ENCODE peak calls at places on chromosomes 13 and 19, in nine cellular contexts. T is NCI-H1092; A is retinal pigment epithelial cell; Y is endodermal cell; B is T-helper 17 cell; N is germinal center; R is central memory CD4-positive, alpha-beta T cell; K is GM04503; W is uterus. J is an unnamed sample.

GRCh38 chr13:113646921-113647340 is 11.1 kb downstream of the ATP4B start:
- DNase-seq in T (no peak), A (no peak), Y (no peak), B (no peak), N (no peak), R (no peak), K (no peak), W (peak), J (peak)

GRCh38 chr13:77595166-77595810 is 59.8 kb downstream of the SCEL start:
- DNase-seq in T (no peak), A (no peak), Y (no peak), B (no peak), N (no peak), R (no peak), K (no peak), W (no peak), J (no peak)

GRCh38 chr19:12985049-12985776 is 10.1 kb upstream of the NFIX start:
- DNase-seq in T (no peak), A (no peak), Y (no peak), B (no peak), N (no peak), R (no peak), K (no peak), W (no peak), J (peak)

GRCh38 chr13:27745301-27745700 is 47.0 kb upstream of the GSX1 start:
- DNase-seq in T (no peak), A (no peak), Y (no peak), B (no peak), N (no peak), R (no peak), K (no peak), W (no peak), J (no peak)

GRCh38 chr19:4052993-4053422 is 13.7 kb downstream of the ZBTB7A start:
- DNase-seq in T (no peak), A (no peak), Y (no peak), B (no peak), N (no peak), R (no peak), K (no peak), W (no peak), J (peak)

GRCh38 chr13:24168980-24169379 is 8.5 kb downstream of the SPATA13 start:
- DNase-seq in T (no peak), A (no peak), Y (peak), B (no peak), N (no peak), R (no peak), K (no peak), W (no peak), J (no peak)

GRCh38 chr19:30625947-30626346 is 253.8 kb downstream of the ZNF536 start:
- DNase-seq in T (no peak), A (no peak), Y (no peak), B (no peak), N (no peak), R (no peak), K (no peak), W (no peak), J (no peak)

GRCh38 chr19:18156841-18157464 is 4.0 kb downstream of the PIK3R2 start:
- DNase-seq in T (peak), A (peak), Y (no peak), B (no peak), N (no peak), R (no peak), K (peak), W (peak), J (no peak)

GRCh38 chr13:73224708-73225107 is 165.9 kb downstream of the KLF5 start:
- DNase-seq in T (no peak), A (no peak), Y (no peak), B (no peak), N (no peak), R (peak), K (no peak), W (no peak), J (no peak)

GRCh38 chr19:38543807-38544568 is 73.8 kb downstream of the MAP4K1 start:
- DNase-seq in T (no peak), A (peak), Y (peak), B (no peak), N (peak), R (no peak), K (peak), W (peak), J (no peak)

GRCh38 chr13:106882222-106882621 is 314.3 kb upstream of the ARGLU1 start:
- DNase-seq in T (no peak), A (no peak), Y (no peak), B (no peak), N (no peak), R (no peak), K (no peak), W (no peak), J (no peak)

GRCh38 chr19:43754312-43754561 is 525 bp downstream of the SMG9 start:
- DNase-seq in T (no peak), A (no peak), Y (no peak), B (no peak), N (no peak), R (no peak), K (no peak), W (no peak), J (no peak)

GRCh38 chr13:46340631-46341111 is 46.4 kb downstream of the RUBCNL start:
- DNase-seq in T (no peak), A (no peak), Y (no peak), B (no peak), N (no peak), R (no peak), K (no peak), W (no peak), J (no peak)

GRCh38 chr19:43522929-43523328 is 4.1 kb downstream of the ETHE1 start:
- DNase-seq in T (no peak), A (no peak), Y (no peak), B (no peak), N (no peak), R (no peak), K (no peak), W (no peak), J (no peak)

GRCh38 chr19:57103573-57104277 is 16.1 kb upstream of the USP29 start:
- DNase-seq in T (no peak), A (no peak), Y (peak), B (peak), N (peak), R (peak), K (peak), W (peak), J (no peak)

GRCh38 chr13:79637086-79637763 is 156.3 kb downstream of the NDFIP2 start:
- DNase-seq in T (no peak), A (no peak), Y (no peak), B (no peak), N (no peak), R (no peak), K (no peak), W (peak), J (no peak)

GRCh38 chr13:110341445-110342247 is 34.6 kb downstream of the COL4A2 start:
- DNase-seq in T (no peak), A (no peak), Y (no peak), B (no peak), N (no peak), R (no peak), K (no peak), W (peak), J (no peak)

GRCh38 chr13:109271991-109272454 is 514.4 kb downstream of the IRS2 start:
- DNase-seq in T (no peak), A (peak), Y (peak), B (no peak), N (no peak), R (no peak), K (no peak), W (no peak), J (no peak)

GRCh38 chr13:20217168-20217567 is 15.0 kb downstream of the GJB6 start:
- DNase-seq in T (no peak), A (no peak), Y (no peak), B (no peak), N (no peak), R (no peak), K (no peak), W (no peak), J (no peak)

GRCh38 chr13:25905411-25906010 is 146.3 kb downstream of the SHISA2 start:
- DNase-seq in T (no peak), A (no peak), Y (no peak), B (no peak), N (no peak), R (no peak), K (no peak), W (no peak), J (no peak)

GRCh38 chr13:84263354-84264069 is 381.2 kb upstream of the SLITRK1 start:
- DNase-seq in T (no peak), A (no peak), Y (peak), B (no peak), N (no peak), R (no peak), K (no peak), W (no peak), J (no peak)

GRCh38 chr19:53982611-53983010 is 8.8 kb upstream of the CACNG6 start:
- DNase-seq in T (no peak), A (no peak), Y (peak), B (no peak), N (no peak), R (no peak), K (no peak), W (peak), J (no peak)

GRCh38 chr13:23377603-23378002 is 55.9 kb downstream of the SACS start:
- DNase-seq in T (no peak), A (no peak), Y (no peak), B (no peak), N (no peak), R (no peak), K (no peak), W (peak), J (no peak)

GRCh38 chr19:30326076-30326710 is 46.0 kb upstream of the ZNF536 start:
- DNase-seq in T (no peak), A (no peak), Y (peak), B (no peak), N (no peak), R (no peak), K (no peak), W (peak), J (peak)

GRCh38 chr19:42248270-42249148 is 6.1 kb upstream of the GSK3A start:
- DNase-seq in T (no peak), A (no peak), Y (no peak), B (no peak), N (no peak), R (no peak), K (no peak), W (no peak), J (no peak)

GRCh38 chr19:11202488-11203193 is 5.3 kb upstream of the KANK2 start:
- DNase-seq in T (no peak), A (no peak), Y (no peak), B (no peak), N (no peak), R (no peak), K (no peak), W (no peak), J (no peak)

GRCh38 chr13:19713186-19713965 is 69.4 kb downstream of the PSPC1 start:
- DNase-seq in T (no peak), A (peak), Y (no peak), B (no peak), N (no peak), R (no peak), K (no peak), W (no peak), J (no peak)

GRCh38 chr19:14544977-14545715 is 15.8 kb downstream of the TECR start:
- DNase-seq in T (peak), A (no peak), Y (no peak), B (no peak), N (no peak), R (no peak), K (no peak), W (no peak), J (no peak)

GRCh38 chr13:109251958-109252357 is 534.4 kb downstream of the IRS2 start:
- DNase-seq in T (no peak), A (no peak), Y (no peak), B (no peak), N (no peak), R (no peak), K (no peak), W (no peak), J (no peak)

GRCh38 chr19:44753619-44753931 is 5.1 kb downstream of the BCL3 start:
- DNase-seq in T (no peak), A (no peak), Y (no peak), B (no peak), N (peak), R (no peak), K (no peak), W (no peak), J (no peak)

GRCh38 chr13:75194717-75195116 is 287.3 kb downstream of the TBC1D4 start:
- DNase-seq in T (no peak), A (no peak), Y (no peak), B (no peak), N (no peak), R (no peak), K (no peak), W (no peak), J (no peak)

GRCh38 chr19:4916292-4917082 is 7.2 kb downstream of the UHRF1 start:
- DNase-seq in T (no peak), A (no peak), Y (no peak), B (peak), N (peak), R (peak), K (no peak), W (no peak), J (peak)

GRCh38 chr13:47908200-47908902 is 92.7 kb downstream of the SUCLA2 start:
- DNase-seq in T (no peak), A (no peak), Y (no peak), B (no peak), N (no peak), R (no peak), K (no peak), W (no peak), J (no peak)